ENCODE peak calls at places on chromosomes 6 and 20, in ten cellular contexts. I is activated naive CD4-positive, alpha-beta T cell; D is lung microvascular endothelial cell; C is NCI-H524; H is GM13976; N is H1; U is Calu3; G is EH; Q is dermis blood vessel endothelial cell; K is cardiac fibroblast. Y is an unnamed sample.

GRCh38 chr6:31971279-31971992 is 502 bp downstream of the DXO start:
- DNase-seq in I (no peak), D (no peak), C (no peak), H (no peak), N (peak; percentile 50), U (no peak), G (no peak), Q (no peak), K (no peak), Y (no peak)

GRCh38 chr20:32963176-32963575 is 41.1 kb downstream of the SUN5 start:
- DNase-seq in I (no peak), D (no peak), C (no peak), H (peak; percentile 6), N (no peak), U (no peak), G (no peak), Q (no peak), K (no peak), Y (no peak)

GRCh38 chr6:73968358-73968757 is 272.4 kb downstream of the CD109 start:
- DNase-seq in I (no peak), D (no peak), C (peak; percentile 40), H (no peak), N (no peak), U (no peak), G (peak; percentile 10), Q (peak; percentile 4), K (no peak), Y (no peak)

GRCh38 chr6:35687658-35688604 is 784 bp downstream of the FKBP5 start:
- DNase-seq in I (peak; percentile 48), D (peak; percentile 64), C (peak; percentile 42), H (peak; percentile 61), N (peak; percentile 78), U (peak; percentile 75), G (peak; percentile 48), Q (peak; percentile 71), K (peak; percentile 50), Y (peak; percentile 37)

GRCh38 chr6:44567406-44567805 is 179.9 kb downstream of the CDC5L start:
- DNase-seq in I (no peak), D (no peak), C (no peak), H (no peak), N (no peak), U (no peak), G (no peak), Q (no peak), K (peak; percentile 44), Y (no peak)

GRCh38 chr6:119076966-119077642 is 1.4 kb downstream of the FAM184A start:
- DNase-seq in I (no peak), D (no peak), C (peak; percentile 36), H (no peak), N (no peak), U (no peak), G (no peak), Q (no peak), K (no peak), Y (no peak)

GRCh38 chr6:168725821-168726220 is 284.8 kb downstream of the SMOC2 start:
- DNase-seq in I (no peak), D (no peak), C (no peak), H (no peak), N (no peak), U (no peak), G (no peak), Q (no peak), K (no peak), Y (no peak)

GRCh38 chr6:25237579-25237978 is 41.6 kb upstream of the CARMIL1 start:
- DNase-seq in I (no peak), D (no peak), C (no peak), H (no peak), N (no peak), U (no peak), G (peak; percentile 57), Q (no peak), K (no peak), Y (no peak)

GRCh38 chr6:125791151-125791819 is 525 bp downstream of the NCOA7 start:
- DNase-seq in I (peak; percentile 23), D (peak; percentile 86), C (peak; percentile 70), H (peak; percentile 49), N (no peak), U (peak; percentile 36), G (peak; percentile 50), Q (peak; percentile 83), K (peak; percentile 70), Y (no peak)

GRCh38 chr20:23634985-23635767 is 2.6 kb downstream of the CST3 start:
- DNase-seq in I (no peak), D (peak; percentile 54), C (no peak), H (no peak), N (no peak), U (no peak), G (peak; percentile 27), Q (no peak), K (no peak), Y (peak; percentile 66)

GRCh38 chr6:122683996-122684651 is 73.9 kb downstream of the PKIB start:
- DNase-seq in I (no peak), D (no peak), C (no peak), H (no peak), N (no peak), U (no peak), G (no peak), Q (no peak), K (no peak), Y (no peak)

GRCh38 chr6:373031-373430 is 18.5 kb upstream of the IRF4 start:
- DNase-seq in I (no peak), D (no peak), C (no peak), H (no peak), N (no peak), U (no peak), G (no peak), Q (no peak), K (no peak), Y (no peak)

GRCh38 chr20:40393161-40393560 is 295.9 kb downstream of the MAFB start:
- DNase-seq in I (no peak), D (no peak), C (no peak), H (no peak), N (no peak), U (no peak), G (no peak), Q (no peak), K (no peak), Y (no peak)

GRCh38 chr6:44263357-44264100 is 1.8 kb downstream of the NFKBIE start:
- DNase-seq in I (no peak), D (peak; percentile 66), C (no peak), H (peak; percentile 73), N (no peak), U (peak; percentile 65), G (peak; percentile 48), Q (peak; percentile 48), K (peak; percentile 31), Y (no peak)

GRCh38 chr6:108027594-108027993 is 46.9 kb downstream of the OSTM1 start:
- DNase-seq in I (no peak), D (no peak), C (no peak), H (no peak), N (no peak), U (peak; percentile 85), G (peak; percentile 14), Q (peak; percentile 3), K (peak; percentile 8), Y (no peak)

GRCh38 chr6:41636803-41637178 is 1.5 kb upstream of the MDFI start:
- DNase-seq in I (no peak), D (peak; percentile 73), C (no peak), H (no peak), N (peak; percentile 79), U (peak; percentile 93), G (peak; percentile 19), Q (peak; percentile 67), K (peak; percentile 36), Y (peak; percentile 85)

GRCh38 chr6:22062807-22063408 is 233.9 kb downstream of the PRL start:
- DNase-seq in I (peak; percentile 30), D (peak; percentile 62), C (no peak), H (peak; percentile 25), N (no peak), U (no peak), G (no peak), Q (peak; percentile 70), K (no peak), Y (no peak)

Y was measured in breast epithelium.